ENCODE peak calls at places on chromosomes 16 and 17, in five cellular contexts. R is tibial nerve, V is transverse colon, N is ovary, C is upper lobe of left lung. Z is an unnamed sample.
A peak's percentile ranks its signal among the peaks of the same experiment; 100 is the strongest.

GRCh38 chr17:44011876-44012275 is 2.9 kb downstream of the TMEM101 start:
- DNase-seq in V (no peak), N (no peak), R (no peak), C (no peak), Z (no peak)

GRCh38 chr16:74449470-74449869 is 28.2 kb upstream of the CLEC18B start:
- DNase-seq in N (no peak), R (peak; percentile 27), C (peak; percentile 27), V (peak; percentile 30), Z (no peak)

GRCh38 chr17:18002171-18002570 is 29.5 kb downstream of the DRC3 start:
- DNase-seq in C (no peak), N (no peak), V (no peak), R (no peak), Z (no peak)

GRCh38 chr16:28098959-28099945 is 35.7 kb upstream of the GSG1L start:
- DNase-seq in C (no peak), V (no peak), R (no peak), N (peak; percentile 7), Z (no peak)

GRCh38 chr16:31063843-31064611 is 10.0 kb downstream of the ZNF668 start:
- DNase-seq in V (no peak), C (no peak), R (no peak), N (no peak), Z (no peak)

GRCh38 chr16:84462296-84463210 is 41.9 kb downstream of the MEAK7 start:
- DNase-seq in V (no peak), R (no peak), N (peak; percentile 15), C (peak; percentile 17), Z (no peak)

GRCh38 chr17:48244121-48244711 is 136.7 kb downstream of the SNX11 start:
- DNase-seq in C (no peak), R (no peak), N (no peak), V (peak; percentile 37), Z (no peak)

GRCh38 chr16:66869424-66869823 is 10.9 kb upstream of the PDP2 start:
- DNase-seq in N (no peak), R (no peak), C (no peak), V (no peak), Z (no peak)

GRCh38 chr17:81520021-81520894 is 7.7 kb upstream of the ACTG1 start:
- DNase-seq in V (no peak), N (no peak), C (no peak), R (no peak), Z (no peak)

DNA sequence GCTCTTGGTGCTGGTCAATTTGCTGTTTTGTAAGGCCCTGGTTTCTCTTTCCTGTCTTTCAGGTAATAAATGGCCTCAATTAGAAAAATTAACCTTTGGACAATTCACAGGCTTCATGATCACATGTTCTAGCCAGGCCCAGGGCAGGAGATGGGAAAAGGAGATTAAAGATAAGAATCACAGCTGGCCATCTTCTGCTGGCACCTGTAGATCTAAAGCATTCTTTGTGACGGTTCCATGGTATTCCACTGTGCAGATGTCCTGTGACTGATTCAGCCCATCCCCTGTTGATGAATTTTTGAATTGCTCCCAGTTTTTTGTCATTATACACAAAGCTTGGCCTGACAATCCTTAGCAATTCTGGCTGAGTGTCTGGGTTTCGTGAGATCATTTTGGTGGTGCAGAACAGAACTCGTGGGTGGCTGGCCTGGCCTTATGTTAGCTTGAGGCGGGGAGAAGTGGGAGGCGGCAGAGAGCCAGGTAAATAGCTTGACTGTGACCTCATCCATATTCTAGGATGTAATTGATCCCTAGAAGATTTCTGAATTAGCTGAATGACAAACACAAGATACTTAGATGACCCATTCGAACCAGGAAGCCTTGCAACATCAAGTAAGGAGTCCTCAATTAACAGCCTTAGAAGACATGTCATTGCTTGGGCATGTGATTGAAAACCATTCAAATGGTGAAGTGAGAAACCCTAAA is 14.1 kb downstream of the TMC5 start:
- DNase-seq in V (peak; percentile 26), C (peak; percentile 35), N (no peak), R (no peak), Z (peak; percentile 47)
- H3K36me3 ChIP-seq in V (no peaks in the 10 kb centered on the region), C (no peaks in the 10 kb centered on the region), N (no peaks in the 10 kb centered on the region), R (no peaks in the 10 kb centered on the region), Z (peaks cover 12% of the 10 kb centered on the region)

DNA sequence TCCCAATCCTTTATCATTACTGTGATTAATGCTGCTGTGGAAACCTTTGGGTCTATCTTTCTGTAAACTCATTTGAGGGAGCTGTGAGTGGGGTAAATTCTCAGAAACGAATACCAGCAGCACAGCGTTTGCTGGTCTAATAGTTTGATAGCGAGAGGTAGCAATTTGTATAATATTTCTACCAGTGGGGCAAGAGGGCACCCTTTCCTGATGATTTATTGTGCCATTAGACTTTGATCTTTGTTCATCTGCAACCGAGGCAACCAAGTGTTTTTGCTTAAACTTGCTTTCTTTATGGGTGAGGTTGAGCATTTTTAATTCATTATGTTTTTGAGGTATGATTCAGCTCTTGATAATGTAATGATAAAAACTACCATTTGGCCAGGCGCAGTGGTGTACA is 81.2 kb downstream of the PLCG2 start:
- DNase-seq in N (no peak), V (no peak), C (no peak), R (no peak), Z (no peak)
- TF ChIP-seq EP300 in N (no peak), V (no peak), C (no peak), R (no peak), Z (no peak)

GRCh38 chr17:31261596-31261995 is 35.4 kb downstream of the OMG start:
- DNase-seq in C (no peak), V (no peak), N (no peak), R (no peak), Z (no peak)
- H3K36me3 ChIP-seq in C (peaks cover 57% of the 10 kb centered on the region), V (no peaks in the 10 kb centered on the region), N (no peaks in the 10 kb centered on the region), R (peaks cover 46% of the 10 kb centered on the region), Z (peaks cover 65% of the 10 kb centered on the region)

GRCh38 chr16:17070882-17071592 is 399.7 kb downstream of the XYLT1 start:
- DNase-seq in R (peak; percentile 13), V (peak; percentile 76), N (peak; percentile 48), C (peak; percentile 63), Z (peak; percentile 49)
- TF ChIP-seq EP300 in R (no peak), V (no peak), N (no peak), C (no peak), Z (no peak)

DNA sequence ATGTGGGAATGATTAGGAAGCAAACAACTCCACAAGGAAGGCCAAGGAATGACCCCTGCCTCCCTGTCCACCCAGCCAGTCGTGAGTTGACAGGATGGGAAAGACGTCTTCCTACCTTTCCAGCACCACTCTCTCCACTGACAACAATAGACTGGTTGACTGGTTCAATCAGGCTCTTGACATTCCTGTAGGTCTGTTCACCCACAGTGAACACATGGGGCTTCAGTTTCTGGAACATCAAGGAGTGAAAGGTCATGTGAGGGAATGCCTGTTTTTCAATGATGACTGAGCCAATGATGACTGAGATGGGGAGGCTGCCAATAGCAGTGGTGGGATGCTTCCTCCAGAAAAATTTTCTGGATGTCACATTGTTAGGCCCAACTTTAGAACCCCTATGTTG is 9.6 kb downstream of the MYO19 start:
- DNase-seq in N (peak; percentile 13), V (no peak), R (no peak), C (no peak), Z (no peak)
- H3K36me3 ChIP-seq in N (no peaks in the 10 kb centered on the region), V (no peaks in the 10 kb centered on the region), R (peaks cover 96% of the 10 kb centered on the region), C (peaks cover 77% of the 10 kb centered on the region), Z (peaks cover 93% of the 10 kb centered on the region)

GRCh38 chr17:57438031-57438731 is 181.9 kb downstream of the MSI2 start:
- DNase-seq in R (no peak), V (no peak), C (no peak), N (no peak), Z (no peak)

GRCh38 chr17:57442401-57442823 is 186.1 kb downstream of the MSI2 start:
- DNase-seq in V (no peak), R (no peak), N (peak; percentile 53), C (no peak), Z (no peak)

GRCh38 chr17:57441270-57441600 is 184.9 kb downstream of the MSI2 start:
- DNase-seq in N (no peak), V (no peak), R (no peak), C (no peak), Z (no peak)

GRCh38 chr17:57442914-57443571 is 186.7 kb downstream of the MSI2 start:
- DNase-seq in N (peak; percentile 64), V (peak; percentile 43), R (no peak), C (no peak), Z (peak; percentile 36)

GRCh38 chr17:57440522-57441269 is 184.4 kb downstream of the MSI2 start:
- DNase-seq in R (peak; percentile 63), C (peak; percentile 37), V (peak; percentile 38), N (peak; percentile 89), Z (peak; percentile 60)
- TF ChIP-seq EP300 in R (peak; percentile 90), C (no peak), V (no peak), N (no peak), Z (no peak)

GRCh38 chr17:58373003-58373402 is 21.0 kb upstream of the SUPT4H1 start:
- DNase-seq in V (no peak), R (no peak), N (no peak), C (no peak), Z (no peak)

GRCh38 chr17:58375811-58376210 is 23.8 kb upstream of the SUPT4H1 start:
- DNase-seq in V (no peak), N (no peak), C (no peak), R (no peak), Z (no peak)

GRCh38 chr17:58371300-58371950 is 19.4 kb upstream of the SUPT4H1 start:
- DNase-seq in R (no peak), V (no peak), N (no peak), C (no peak), Z (no peak)

GRCh38 chr17:58375216-58375615 is 23.2 kb upstream of the SUPT4H1 start:
- DNase-seq in N (no peak), C (no peak), R (no peak), V (no peak), Z (no peak)

GRCh38 chr17:58373923-58374322 is 21.9 kb upstream of the SUPT4H1 start:
- DNase-seq in V (no peak), R (no peak), C (no peak), N (no peak), Z (no peak)
- H3K36me3 ChIP-seq in V (no peaks in the 10 kb centered on the region), R (no peaks in the 10 kb centered on the region), C (no peaks in the 10 kb centered on the region), N (no peaks in the 10 kb centered on the region), Z (no peaks in the 10 kb centered on the region)